ENCODE peak calls at places on chromosome X, in eight cellular contexts. A is breast epithelium, C is endodermal cell, H is MCF 10A, Z is HFFc6, F is choroid plexus epithelial cell, S is cardiac muscle cell, Y is pancreas. E is an unnamed sample.

GRCh38 chrX:134949271-134949670 is 41.5 kb upstream of the SMIM10 start:
- DNase-seq in C (no peak), Z (peak; percentile 4), S (peak; percentile 19), F (peak; percentile 46), A (no peak), Y (no peak), H (no peak), E (no peak)

GRCh38 chrX:109632906-109633504 is 8.0 kb upstream of the KCNE5 start:
- DNase-seq in A (no peak), F (peak; percentile 53), Y (no peak), S (peak; percentile 51), C (peak; percentile 61), Z (peak; percentile 15), H (peak; percentile 45), E (no peak)

GRCh38 chrX:118862086-118862485 is 38.5 kb downstream of the ZCCHC12 start:
- DNase-seq in H (peak; percentile 29), A (no peak), Y (no peak), F (peak; percentile 7), C (no peak), Z (no peak), S (peak; percentile 16), E (no peak)

GRCh38 chrX:112844250-112844649 is 3.6 kb upstream of the AMOT start:
- DNase-seq in S (no peak), F (no peak), C (no peak), Z (no peak), Y (no peak), H (peak; percentile 33), A (no peak), E (no peak)

GRCh38 chrX:55135171-55135570 is 46.4 kb downstream of the PAGE2 start:
- DNase-seq in H (peak; percentile 47), Y (no peak), C (peak; percentile 54), Z (peak; percentile 24), A (peak; percentile 19), S (peak; percentile 69), F (peak; percentile 68), E (no peak)

GRCh38 chrX:39613508-39613921 is 484.2 kb downstream of the BCOR start:
- DNase-seq in Z (no peak), S (peak; percentile 28), C (peak; percentile 81), F (no peak), H (peak; percentile 35), A (peak; percentile 73), Y (peak; percentile 63), E (no peak)

GRCh38 chrX:42485621-42486020 is 292.3 kb downstream of the PPP1R2C start:
- DNase-seq in Y (no peak), H (peak; percentile 38), F (no peak), C (no peak), S (no peak), A (no peak), Z (no peak), E (no peak)

GRCh38 chrX:119885554-119886428 is 9.9 kb upstream of the AKAP14 start:
- DNase-seq in Y (no peak), A (no peak), S (peak; percentile 11), H (peak; percentile 20), Z (peak; percentile 14), C (no peak), F (peak; percentile 32), E (no peak)

GRCh38 chrX:39967348-39967747 is 130.4 kb downstream of the BCOR start:
- DNase-seq in F (no peak), C (no peak), H (no peak), A (no peak), Z (no peak), S (no peak), Y (no peak), E (no peak)

GRCh38 chrX:103343105-103343504 is 13.1 kb downstream of the TCEAL7 start:
- DNase-seq in Y (no peak), H (peak; percentile 47), C (peak; percentile 74), A (no peak), F (peak; percentile 69), Z (peak; percentile 32), S (peak; percentile 57), E (no peak)

GRCh38 chrX:42021058-42021457 is 97.7 kb upstream of the CASK start:
- DNase-seq in H (no peak), A (no peak), Y (no peak), Z (no peak), F (no peak), S (no peak), C (no peak), E (no peak)

GRCh38 chrX:129678176-129678880 is 23.6 kb upstream of the APLN start:
- DNase-seq in F (no peak), H (peak; percentile 35), Z (no peak), C (no peak), S (no peak), A (peak; percentile 20), Y (peak; percentile 80), E (no peak)

GRCh38 chrX:45743906-45744625 is 543.4 kb upstream of the DIPK2B start:
- DNase-seq in Y (no peak), A (no peak), S (no peak), H (no peak), C (no peak), Z (no peak), F (peak; percentile 17), E (no peak)

GRCh38 chrX:45747905-45748304 is 547.2 kb upstream of the DIPK2B start:
- DNase-seq in A (no peak), Z (no peak), S (no peak), H (no peak), F (peak; percentile 21), C (no peak), Y (no peak), E (no peak)

GRCh38 chrX:45743081-45743533 is 542.4 kb upstream of the DIPK2B start:
- DNase-seq in F (peak; percentile 53), S (no peak), Y (no peak), Z (peak; percentile 78), H (peak; percentile 51), C (peak; percentile 56), A (no peak), E (no peak)

GRCh38 chrX:45748443-45748842 is 547.8 kb upstream of the DIPK2B start:
- DNase-seq in C (no peak), Y (no peak), H (no peak), Z (no peak), F (peak; percentile 13), S (no peak), A (no peak), E (no peak)

GRCh38 chrX:45745479-45745878 is 544.8 kb upstream of the DIPK2B start:
- DNase-seq in Y (no peak), Z (no peak), S (no peak), H (no peak), F (peak; percentile 29), C (no peak), A (no peak), E (no peak)
- TF ChIP-seq CTCF in Y (no peak), Z (no peak), S (no peak), H (no peak), F (no peak), C (no peak), A (no peak), E (no peak)

DNA sequence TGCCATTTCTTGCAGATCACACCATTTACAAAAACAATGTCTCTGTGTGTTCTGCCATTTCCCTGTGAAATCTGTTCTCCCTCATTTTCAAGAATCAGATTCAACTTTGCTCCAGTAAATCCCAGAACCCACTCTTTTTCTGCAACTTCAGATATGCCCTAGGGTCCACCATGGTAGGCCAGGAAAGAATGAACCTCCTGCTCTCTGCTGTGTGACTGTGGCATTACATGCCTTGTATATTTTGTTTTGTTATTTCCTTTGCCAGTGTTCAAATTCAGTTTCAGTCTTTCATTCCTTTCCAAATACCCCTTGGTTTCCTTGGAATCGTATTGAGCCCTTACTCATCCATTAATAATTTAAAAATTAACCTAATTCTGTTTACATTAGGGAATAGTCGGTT is 290.2 kb upstream of the VCX start:
- DNase-seq in C (no peak), S (no peak), H (peak; percentile 3), A (no peak), Z (no peak), F (no peak), Y (no peak), E (no peak)
- TF ChIP-seq CTCF in C (peak; percentile 67), S (no peak), H (no peak), A (no peak), Z (peak; percentile 20), F (no peak), Y (no peak), E (no peak)

GRCh38 chrX:56505866-56506265 is 57.6 kb upstream of the UBQLN2 start:
- DNase-seq in A (no peak), F (no peak), Z (no peak), Y (no peak), S (no peak), H (peak; percentile 26), C (no peak), E (no peak)

GRCh38 chrX:56499372-56499771 is 64.1 kb upstream of the UBQLN2 start:
- DNase-seq in S (no peak), Z (no peak), Y (no peak), A (no peak), F (no peak), H (peak; percentile 57), C (no peak), E (no peak)

GRCh38 chrX:56498756-56499155 is 64.7 kb upstream of the UBQLN2 start:
- DNase-seq in Y (no peak), A (no peak), S (no peak), F (no peak), C (no peak), Z (no peak), H (no peak), E (no peak)

DNA sequence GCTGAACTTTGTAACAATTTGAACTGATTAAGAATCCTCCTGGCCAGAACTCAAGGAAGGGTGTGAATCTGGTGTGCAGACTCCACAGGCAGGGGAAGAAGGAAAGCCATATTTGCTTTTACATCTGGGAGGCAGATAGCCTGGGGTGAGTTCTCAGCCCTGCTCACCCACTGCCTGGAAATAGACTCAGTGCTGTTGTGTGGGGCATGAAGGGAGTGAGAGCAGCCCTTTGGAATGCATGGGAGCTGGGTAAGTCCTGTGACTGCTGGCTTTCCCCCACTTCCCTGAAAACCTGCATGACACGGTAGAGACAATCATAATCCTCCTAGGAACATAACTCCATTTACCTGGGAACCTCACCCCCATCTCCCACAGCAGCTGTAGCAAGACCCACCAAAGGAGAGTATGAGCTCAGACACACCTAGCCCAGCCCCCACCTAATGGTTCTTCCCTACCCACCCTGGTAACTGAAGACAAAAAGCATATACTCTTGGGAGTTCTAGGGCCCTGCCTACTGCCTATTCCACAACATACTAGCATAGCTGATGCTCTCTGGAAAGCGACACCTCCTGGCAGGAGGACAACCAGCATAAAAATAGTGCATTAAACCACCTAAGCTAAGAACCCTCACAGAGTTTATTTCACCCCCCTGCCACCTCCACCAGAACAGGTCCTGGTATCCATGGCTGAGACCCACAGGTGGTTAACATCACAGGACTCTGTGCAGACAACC is 59.3 kb upstream of the UBQLN2 start:
- DNase-seq in S (no peak), A (no peak), Y (no peak), H (peak; percentile 58), F (no peak), C (no peak), Z (no peak), E (no peak)
- TF ChIP-seq CTCF in S (no peak), A (no peak), Y (no peak), H (peak; percentile 9), F (no peak), C (peak; percentile 17), Z (no peak), E (no peak)

DNA sequence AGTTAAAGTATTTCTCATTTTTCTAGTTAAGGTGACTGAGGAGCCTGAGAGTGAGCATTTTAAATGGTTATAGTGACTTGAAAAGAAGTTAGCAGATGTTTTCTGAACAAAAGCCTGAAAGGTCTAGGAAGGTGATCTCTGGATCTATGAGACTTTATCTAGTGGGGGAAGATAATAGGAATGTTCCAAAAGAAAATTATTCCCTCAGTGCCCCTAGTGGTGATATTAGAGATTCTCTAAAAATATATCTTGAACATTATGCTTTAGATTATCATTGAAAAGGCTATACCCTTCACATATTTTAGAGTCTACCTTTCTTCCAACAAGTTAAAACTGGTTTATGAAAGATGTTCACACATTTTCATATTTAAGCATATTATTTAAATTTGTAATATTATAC is 69.0 kb upstream of the SPANXN1 start:
- DNase-seq in C (no peak), F (no peak), Z (no peak), Y (no peak), A (no peak), S (no peak), H (peak; percentile 24), E (no peak)
- TF ChIP-seq CTCF in C (peak; percentile 66), F (no peak), Z (peak; percentile 45), Y (peak; percentile 17), A (no peak), S (no peak), H (peak; percentile 31), E (no peak)

E was measured in lower leg skin.